ENCODE peak calls at places on chromosomes 11 and 22, in five cellular contexts. L is heart right ventricle; X is CD4-positive, alpha-beta T cell; E is Peyer's patch; I is body of pancreas. T is an unnamed sample.

GRCh38 chr11:100434821-100435641 is 252.1 kb upstream of the ARHGAP42 start:
- DNase-seq in E (no peak), I (no peak), L (no peak), X (no peak), T (no peak)

GRCh38 chr22:23205330-23205729 is 25.0 kb downstream of the BCR start:
- DNase-seq in E (no peak), L (no peak), I (no peak), X (no peak), T (no peak)

GRCh38 chr11:7515544-7515943 is 1.7 kb downstream of the PPFIBP2 start:
- DNase-seq in X (no peak), I (no peak), L (no peak), E (peak; percentile 43), T (no peak)

GRCh38 chr11:19437760-19438159 is 197.0 kb upstream of the E2F8 start:
- DNase-seq in E (no peak), L (no peak), X (no peak), I (no peak), T (peak; percentile 88)

GRCh38 chr11:69773626-69774353 is 1.4 kb downstream of the FGF4 start:
- DNase-seq in X (no peak), E (no peak), L (no peak), I (no peak), T (no peak)

GRCh38 chr11:75719089-75719638 is 1.5 kb downstream of the MOGAT2 start:
- DNase-seq in E (no peak), X (no peak), L (no peak), I (no peak), T (no peak)

GRCh38 chr22:23404689-23405365 is 175.3 kb downstream of the IGLL1 start:
- DNase-seq in I (peak; percentile 38), E (peak; percentile 46), X (no peak), L (no peak), T (no peak)

GRCh38 chr11:6568191-6568918 is 35.1 kb downstream of the RRP8 start:
- DNase-seq in I (peak; percentile 87), L (no peak), X (no peak), E (no peak), T (peak; percentile 48)

GRCh38 chr11:76391039-76391438 is 9.9 kb downstream of the GVQW3 start:
- DNase-seq in I (peak; percentile 81), E (no peak), L (no peak), X (no peak), T (no peak)

GRCh38 chr11:121422675-121423074 is 29.4 kb upstream of the SORL1 start:
- DNase-seq in E (no peak), L (no peak), I (no peak), X (no peak), T (no peak)

GRCh38 chr11:121425818-121426217 is 26.3 kb upstream of the SORL1 start:
- DNase-seq in E (no peak), I (no peak), L (no peak), X (no peak), T (no peak)

GRCh38 chr11:121429556-121429955 is 22.6 kb upstream of the SORL1 start:
- DNase-seq in L (no peak), I (no peak), E (no peak), X (no peak), T (no peak)

GRCh38 chr11:121431820-121432526 is 20.1 kb upstream of the SORL1 start:
- DNase-seq in E (no peak), X (no peak), L (no peak), I (no peak), T (no peak)

GRCh38 chr11:121426476-121427454 is 25.3 kb upstream of the SORL1 start:
- DNase-seq in I (peak; percentile 26), L (peak; percentile 56), X (peak; percentile 48), E (peak; percentile 71), T (no peak)
- TF ChIP-seq CTCF in I (no peak), L (no peak), X (no peak), E (no peak), T (peak; percentile 18)

GRCh38 chr11:128492903-128493569 is 94.3 kb downstream of the ETS1 start:
- DNase-seq in I (no peak), L (no peak), X (no peak), E (no peak), T (no peak)

GRCh38 chr11:128491195-128491936 is 96.0 kb downstream of the ETS1 start:
- DNase-seq in I (no peak), X (no peak), E (no peak), L (no peak), T (no peak)

GRCh38 chr11:128492461-128492860 is 94.9 kb downstream of the ETS1 start:
- DNase-seq in E (no peak), L (no peak), X (no peak), I (no peak), T (no peak)

GRCh38 chr11:128494418-128495332 is 92.7 kb downstream of the ETS1 start:
- DNase-seq in E (no peak), L (no peak), X (no peak), I (no peak), T (no peak)

GRCh38 chr11:128493570-128493965 is 93.8 kb downstream of the ETS1 start:
- DNase-seq in L (no peak), I (no peak), X (no peak), E (no peak), T (no peak)
- H3K27ac ChIP-seq in L (peak overlapping the region; percentile 47), I (no peak overlapping the region), X (peak overlapping the region; percentile 93), E (peak overlapping the region; percentile 59), T (no peak overlapping the region)

GRCh38 chr11:64687641-64688533 is 35.1 kb downstream of the NRXN2 start:
- DNase-seq in X (no peak), L (no peak), I (no peak), E (no peak), T (no peak)
- TF ChIP-seq CTCF in X (no peak), L (no peak), I (no peak), E (no peak), T (no peak)

GRCh38 chr11:57483570-57483934 is 23.2 kb downstream of the RTN4RL2 start:
- DNase-seq in X (no peak), L (no peak), E (no peak), I (no peak), T (no peak)

GRCh38 chr11:57482782-57483569 is 22.6 kb downstream of the RTN4RL2 start:
- DNase-seq in I (no peak), X (peak; percentile 43), L (peak; percentile 46), E (peak; percentile 61), T (no peak)

GRCh38 chr11:57485217-57486007 is 25.1 kb downstream of the RTN4RL2 start:
- DNase-seq in X (no peak), I (peak; percentile 8), E (no peak), L (no peak), T (no peak)

GRCh38 chr11:57481915-57482781 is 21.8 kb downstream of the RTN4RL2 start:
- DNase-seq in E (no peak), L (no peak), I (no peak), X (no peak), T (no peak)

DNA sequence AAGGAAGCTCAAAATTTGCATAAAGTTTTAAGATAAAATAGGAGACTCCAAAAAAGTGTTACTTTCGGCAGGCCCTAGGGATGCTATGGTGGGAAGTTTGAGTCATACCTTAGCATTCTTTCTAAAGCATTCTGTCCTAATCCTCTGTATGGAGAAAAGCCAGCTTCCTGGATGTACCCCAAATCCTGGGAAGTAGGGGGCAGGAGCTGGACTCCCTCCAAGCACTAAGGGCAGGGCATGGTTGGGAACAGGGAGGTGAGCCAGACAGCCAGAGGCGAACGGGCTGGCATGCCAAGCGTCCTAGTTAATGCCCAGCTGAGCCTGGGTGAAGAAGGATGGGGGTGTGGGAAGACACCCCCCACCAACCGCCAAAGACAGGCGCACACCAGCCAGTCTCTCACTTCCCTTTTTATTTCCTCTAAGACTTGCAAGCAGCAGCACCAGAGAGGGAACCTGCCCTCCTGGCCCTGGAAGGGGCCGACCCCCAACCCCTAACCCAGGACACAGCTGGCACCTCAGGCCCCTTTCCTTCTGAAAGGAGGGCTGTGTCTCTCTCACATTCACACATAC is 23.9 kb downstream of the RTN4RL2 start:
- DNase-seq in I (no peak), X (no peak), E (peak; percentile 53), L (no peak), T (no peak)
- H3K27ac ChIP-seq in I (no peak overlapping the region), X (no peak overlapping the region), E (no peak overlapping the region), L (no peak overlapping the region), T (no peak overlapping the region)

GRCh38 chr11:79762271-79762935 is 321.6 kb upstream of the TENM4 start:
- DNase-seq in X (no peak), L (no peak), E (no peak), I (no peak), T (no peak)
- TF ChIP-seq CTCF in X (no peak), L (peak; percentile 49), E (no peak), I (no peak), T (peak; percentile 33)

T was measured in foreskin keratinocyte.